ENCODE peak calls at places on chromosomes 11 and 22, in six cellular contexts. One of them, this sample, is unnamed. For H3K4me1 and H3K9me3, the result is how much of the 10 kb centered on the place peaks cover.

GRCh38 chr11:105718641-105719040 is 108.8 kb downstream of the GRIA4 start:
- DNase-seq in HepG2: no peak
- DNase-seq in A549: no peak
- DNase-seq in suprapubic skin: no peak
- DNase-seq in sigmoid colon: no peak
- DNase-seq in stomach: no peak
- DNase-seq in this sample: no peak

GRCh38 chr22:16815073-16815472 is 10.1 kb downstream of the XKR3 start:
- DNase-seq in stomach: no peak
- DNase-seq in HepG2: no peak
- DNase-seq in A549: no peak
- DNase-seq in suprapubic skin: no peak
- DNase-seq in sigmoid colon: no peak
- DNase-seq in this sample: no peak

GRCh38 chr11:134512061-134512460 is 100.0 kb upstream of the B3GAT1 start:
- DNase-seq in suprapubic skin: no peak
- DNase-seq in HepG2: no peak
- DNase-seq in sigmoid colon: peak
- DNase-seq in stomach: peak
- DNase-seq in A549: no peak
- DNase-seq in this sample: no peak

GRCh38 chr11:58919561-58919960 is 19.7 kb upstream of the GLYATL1 start:
- DNase-seq in stomach: no peak
- DNase-seq in HepG2: no peak
- DNase-seq in suprapubic skin: no peak
- DNase-seq in sigmoid colon: no peak
- DNase-seq in A549: no peak
- DNase-seq in this sample: no peak

GRCh38 chr11:77084581-77085191 is 17.9 kb downstream of the CAPN5 start:
- DNase-seq in stomach: peak
- DNase-seq in suprapubic skin: peak
- DNase-seq in A549: no peak
- DNase-seq in HepG2: no peak
- DNase-seq in sigmoid colon: peak
- DNase-seq in this sample: no peak

GRCh38 chr11:1299621-1300020 is 9.8 kb downstream of the TOLLIP start:
- DNase-seq in suprapubic skin: peak
- DNase-seq in sigmoid colon: peak
- DNase-seq in A549: no peak
- DNase-seq in stomach: peak
- DNase-seq in HepG2: no peak
- DNase-seq in this sample: no peak

GRCh38 chr11:108648528-108648885 is 16.4 kb upstream of the DDX10 start:
- DNase-seq in sigmoid colon: no peak
- DNase-seq in HepG2: no peak
- DNase-seq in suprapubic skin: no peak
- DNase-seq in A549: no peak
- DNase-seq in stomach: no peak
- DNase-seq in this sample: no peak

GRCh38 chr11:119375629-119376196 is 5.8 kb downstream of the USP2 start:
- DNase-seq in A549: no peak
- DNase-seq in suprapubic skin: no peak
- DNase-seq in sigmoid colon: peak
- DNase-seq in HepG2: peak
- DNase-seq in stomach: no peak
- DNase-seq in this sample: peak

GRCh38 chr22:36136475-36136874 is 24.1 kb downstream of the APOL3 start:
- DNase-seq in suprapubic skin: no peak
- DNase-seq in A549: no peak
- DNase-seq in HepG2: no peak
- DNase-seq in sigmoid colon: peak
- DNase-seq in stomach: no peak
- DNase-seq in this sample: no peak

GRCh38 chr11:120132645-120133185 is 5.2 kb downstream of the TRIM29 start:
- DNase-seq in suprapubic skin: no peak
- DNase-seq in A549: no peak
- DNase-seq in sigmoid colon: no peak
- DNase-seq in HepG2: no peak
- DNase-seq in stomach: no peak
- DNase-seq in this sample: no peak

DNA sequence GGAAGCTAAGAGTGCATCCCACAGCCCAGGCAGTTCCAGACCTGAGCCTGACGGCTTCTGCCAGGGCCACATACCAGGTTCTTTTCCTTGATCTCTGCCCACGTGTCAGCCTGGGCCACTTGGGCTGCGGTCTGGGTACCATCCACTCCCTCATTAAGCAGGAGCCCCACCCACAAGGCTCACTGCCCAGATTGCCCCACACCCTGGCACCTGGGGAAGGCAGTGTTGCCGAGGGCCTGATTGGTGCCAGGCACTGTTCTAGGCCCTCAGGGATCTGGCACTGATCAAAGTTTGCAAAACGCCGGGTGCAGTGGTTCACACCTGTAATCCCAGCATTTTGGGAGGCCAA is 15.4 kb downstream of the GGA1 start:
- DNase-seq in suprapubic skin: no peak
- DNase-seq in HepG2: no peak
- DNase-seq in sigmoid colon: no peak
- DNase-seq in stomach: no peak
- DNase-seq in A549: no peak
- DNase-seq in this sample: no peak
- H3K4me1 ChIP-seq in suprapubic skin: under half
- H3K4me1 ChIP-seq in HepG2: under half
- H3K4me1 ChIP-seq in sigmoid colon: under half
- H3K4me1 ChIP-seq in stomach: under half
- H3K4me1 ChIP-seq in A549: under half
- H3K4me1 ChIP-seq in this sample: under half

DNA sequence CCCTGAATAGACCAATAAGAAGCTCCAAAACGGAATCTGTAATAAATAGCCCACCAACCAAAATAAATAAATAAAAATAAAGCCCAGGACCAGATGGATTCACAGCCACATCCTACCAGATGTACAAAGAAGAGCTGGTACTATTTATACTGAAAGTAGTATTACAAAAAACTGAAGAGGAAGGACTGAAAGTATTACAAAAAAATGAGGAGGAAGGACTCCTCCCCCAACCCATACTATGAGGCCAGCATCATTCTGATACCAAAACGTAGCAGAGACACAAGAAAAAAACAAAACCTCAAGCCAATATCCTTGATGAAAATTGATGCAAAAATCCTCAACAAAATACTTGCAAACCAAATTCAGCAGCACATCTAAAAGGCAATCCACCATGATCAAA is 65.5 kb downstream of the CYP2R1 start:
- DNase-seq in suprapubic skin: no peak
- DNase-seq in stomach: no peak
- DNase-seq in A549: no peak
- DNase-seq in sigmoid colon: no peak
- DNase-seq in HepG2: no peak
- DNase-seq in this sample: no peak
- H3K9me3 ChIP-seq in suprapubic skin: under half
- H3K9me3 ChIP-seq in stomach: under half
- H3K9me3 ChIP-seq in A549: under half
- H3K9me3 ChIP-seq in sigmoid colon: under half
- H3K9me3 ChIP-seq in HepG2: under half
- H3K9me3 ChIP-seq in this sample: under half

GRCh38 chr11:68354181-68354872 is 41.9 kb downstream of the LRP5 start:
- DNase-seq in sigmoid colon: peak
- DNase-seq in stomach: peak
- DNase-seq in A549: peak
- DNase-seq in HepG2: no peak
- DNase-seq in suprapubic skin: peak
- DNase-seq in this sample: peak
- TF ChIP-seq EP300 in sigmoid colon: peak
- TF ChIP-seq EP300 in stomach: peak
- TF ChIP-seq EP300 in A549: no peak
- TF ChIP-seq EP300 in HepG2: no peak
- TF ChIP-seq EP300 in suprapubic skin: no peak
- TF ChIP-seq EP300 in this sample: peak

GRCh38 chr22:38700271-38700788 is 413 bp downstream of the JOSD1 start:
- DNase-seq in HepG2: peak
- DNase-seq in sigmoid colon: peak
- DNase-seq in A549: no peak
- DNase-seq in suprapubic skin: peak
- DNase-seq in stomach: peak
- DNase-seq in this sample: no peak

GRCh38 chr22:38699784-38700183 is 959 bp downstream of the JOSD1 start:
- DNase-seq in HepG2: peak
- DNase-seq in suprapubic skin: no peak
- DNase-seq in A549: no peak
- DNase-seq in sigmoid colon: peak
- DNase-seq in stomach: no peak
- DNase-seq in this sample: no peak

GRCh38 chr22:38697055-38697980 is 3.4 kb downstream of the JOSD1 start:
- DNase-seq in HepG2: peak
- DNase-seq in stomach: peak
- DNase-seq in suprapubic skin: no peak
- DNase-seq in A549: no peak
- DNase-seq in sigmoid colon: peak
- DNase-seq in this sample: no peak

GRCh38 chr22:38699143-38699542 is 1.6 kb downstream of the JOSD1 start:
- DNase-seq in HepG2: no peak
- DNase-seq in suprapubic skin: no peak
- DNase-seq in stomach: no peak
- DNase-seq in sigmoid colon: peak
- DNase-seq in A549: no peak
- DNase-seq in this sample: no peak

DNA sequence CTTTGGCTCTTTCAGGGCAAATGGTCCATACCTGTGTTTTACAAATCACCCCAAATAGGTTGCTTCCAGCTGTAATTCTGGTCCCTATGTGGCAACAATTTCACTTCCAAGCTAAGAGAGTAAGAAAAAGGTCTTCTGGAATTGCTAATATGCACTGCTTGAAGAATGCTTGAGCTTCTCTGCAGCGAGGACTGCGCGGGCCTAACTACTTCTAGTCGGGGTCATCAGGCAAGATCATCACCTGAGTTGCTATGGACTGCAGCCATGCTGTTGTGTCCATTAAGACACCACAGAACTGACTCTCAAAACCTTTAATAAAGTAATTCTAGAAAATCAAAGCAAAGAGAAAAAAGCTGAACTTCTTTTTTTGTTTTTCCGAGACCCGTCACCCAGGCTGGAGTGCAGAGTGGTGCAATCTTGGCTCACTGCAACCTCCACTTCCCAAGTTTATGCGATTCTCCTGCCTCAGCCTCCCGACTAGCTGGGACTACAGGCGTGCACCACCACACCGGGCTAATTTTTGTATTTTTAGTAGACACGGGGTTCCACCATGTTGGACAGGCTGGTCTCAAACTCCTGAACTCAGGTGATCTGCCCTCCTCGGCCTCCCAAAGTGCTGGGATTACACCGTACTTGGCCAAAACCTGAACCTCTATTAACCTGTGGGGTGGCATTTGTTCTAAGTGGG is 2.2 kb downstream of the JOSD1 start:
- DNase-seq in suprapubic skin: no peak
- DNase-seq in stomach: no peak
- DNase-seq in HepG2: no peak
- DNase-seq in A549: no peak
- DNase-seq in sigmoid colon: peak
- DNase-seq in this sample: no peak
- H3K4me1 ChIP-seq in suprapubic skin: half or more
- H3K4me1 ChIP-seq in stomach: half or more
- H3K4me1 ChIP-seq in HepG2: half or more
- H3K4me1 ChIP-seq in A549: half or more
- H3K4me1 ChIP-seq in sigmoid colon: half or more
- H3K4me1 ChIP-seq in this sample: under half

DNA sequence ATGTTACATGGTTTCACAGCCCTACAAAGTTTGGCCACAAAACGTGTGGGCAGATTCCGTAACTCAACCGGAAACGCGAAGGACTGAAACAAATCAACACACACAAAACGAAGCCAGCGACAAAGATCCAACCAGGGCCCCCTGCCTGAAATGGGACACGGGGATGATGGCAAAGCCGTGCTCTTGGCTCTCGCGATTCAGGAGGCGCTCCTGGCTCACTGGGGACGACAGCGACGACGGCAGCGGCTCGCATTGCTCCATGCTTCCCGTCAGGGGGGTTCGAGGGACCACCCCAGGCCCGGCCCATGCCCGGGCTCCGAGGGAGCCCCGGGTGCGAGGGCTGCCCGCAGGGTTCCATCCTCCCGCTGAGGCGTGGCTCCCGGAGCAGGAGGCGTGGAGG is 4786.8 kb upstream of the OR11H1 start:
- DNase-seq in sigmoid colon: peak
- DNase-seq in HepG2: no peak
- DNase-seq in suprapubic skin: no peak
- DNase-seq in A549: no peak
- DNase-seq in stomach: no peak
- DNase-seq in this sample: no peak
- H3K9me3 ChIP-seq in sigmoid colon: under half
- H3K9me3 ChIP-seq in HepG2: half or more
- H3K9me3 ChIP-seq in suprapubic skin: under half
- H3K9me3 ChIP-seq in A549: under half
- H3K9me3 ChIP-seq in stomach: half or more
- H3K9me3 ChIP-seq in this sample: under half

DNA sequence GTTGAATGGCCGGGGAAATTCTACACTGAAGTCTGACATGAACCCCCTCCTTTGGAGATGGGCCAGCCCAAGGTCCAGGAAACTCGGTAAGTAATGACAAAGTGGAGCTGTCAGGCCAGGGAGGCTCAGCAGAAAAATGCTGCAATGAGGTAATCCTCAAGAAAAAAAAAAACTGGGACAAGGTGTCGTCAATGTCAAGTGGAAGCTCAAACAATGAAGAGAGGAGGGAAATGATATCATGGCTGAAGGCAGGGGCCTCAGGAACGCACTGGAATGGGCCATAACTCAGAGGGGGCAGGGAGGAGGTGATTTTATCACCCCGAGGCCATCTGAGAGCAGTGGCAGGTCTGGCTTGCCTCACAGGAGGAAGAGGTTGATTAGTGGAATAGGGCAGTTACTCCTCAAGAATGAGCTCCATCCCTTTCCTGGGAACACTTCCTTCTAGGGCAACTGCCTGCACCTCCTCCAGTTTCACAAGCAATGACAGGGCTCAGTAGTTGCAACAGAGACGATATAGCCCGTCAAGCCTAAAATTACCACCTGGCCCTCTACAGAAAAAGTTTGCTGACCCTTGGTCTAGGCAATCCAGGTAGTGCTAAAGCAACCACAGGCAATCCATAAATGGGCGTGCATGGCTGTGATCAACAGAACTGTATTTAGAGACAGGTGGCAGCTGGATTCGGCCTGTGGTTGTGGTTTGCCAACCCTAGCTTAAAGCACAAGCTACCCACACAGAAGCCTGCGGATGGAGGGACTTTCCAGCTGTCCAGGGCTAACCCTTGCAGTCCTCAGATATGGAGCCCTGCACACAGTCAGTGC is 65.2 kb downstream of the FBXO7 start:
- DNase-seq in HepG2: no peak
- DNase-seq in stomach: no peak
- DNase-seq in sigmoid colon: peak
- DNase-seq in A549: peak
- DNase-seq in suprapubic skin: no peak
- DNase-seq in this sample: no peak
- TF ChIP-seq EP300 in HepG2: no peak
- TF ChIP-seq EP300 in stomach: no peak
- TF ChIP-seq EP300 in sigmoid colon: no peak
- TF ChIP-seq EP300 in A549: no peak
- TF ChIP-seq EP300 in suprapubic skin: no peak
- TF ChIP-seq EP300 in this sample: no peak